ENCODE peak calls at places on chromosomes 3 and 15, in four cellular contexts. V is NCI-H345, L is GM18507, O is mammary epithelial cell. J is an unnamed sample.

GRCh38 chr3:101850327-101851048 is 1.2 kb downstream of the NFKBIZ start:
- DNase-seq in V (no peak), L (no peak), O (peak), J (peak)

GRCh38 chr3:190064112-190064511 is 56.6 kb downstream of the P3H2 start:
- DNase-seq in V (no peak), L (no peak), O (peak), J (peak)

GRCh38 chr3:133831966-133832801 is 26.6 kb downstream of the SRPRB start:
- DNase-seq in V (no peak), L (no peak), O (no peak), J (no peak)

GRCh38 chr15:65244638-65245037 is 33.4 kb upstream of the CILP start:
- DNase-seq in V (no peak), L (no peak), O (no peak), J (no peak)

GRCh38 chr3:65195211-65195610 is 507.4 kb upstream of the ADAMTS9 start:
- DNase-seq in V (no peak), L (no peak), O (no peak), J (no peak)

GRCh38 chr3:23455084-23455483 is 252.0 kb downstream of the UBE2E2 start:
- DNase-seq in V (no peak), L (no peak), O (peak), J (peak)

GRCh38 chr15:69034352-69034751 is 19.9 kb downstream of the NOX5 start:
- DNase-seq in V (no peak), L (no peak), O (peak), J (peak)

GRCh38 chr15:27679621-27680521 is 419.2 kb downstream of the OCA2 start:
- DNase-seq in V (peak), L (no peak), O (no peak), J (no peak)

GRCh38 chr3:88203537-88204143 is 53.9 kb downstream of the C3orf38 start:
- DNase-seq in V (peak), L (no peak), O (peak), J (peak)

GRCh38 chr3:138578141-138578540 is 15.9 kb downstream of the CEP70 start:
- DNase-seq in V (no peak), L (no peak), O (no peak), J (no peak)

GRCh38 chr3:48428088-48428862 is 1.6 kb downstream of the PLXNB1 start:
- DNase-seq in V (peak), L (no peak), O (no peak), J (no peak)

GRCh38 chr15:60299452-60300047 is 98.2 kb downstream of the ANXA2 start:
- DNase-seq in V (peak), L (no peak), O (peak), J (peak)

GRCh38 chr3:97823081-97823480 is 1.3 kb downstream of the CRYBG3 start:
- DNase-seq in V (no peak), L (no peak), O (no peak), J (peak)

GRCh38 chr3:173617490-173617889 is 219.9 kb downstream of the NLGN1 start:
- DNase-seq in V (no peak), L (no peak), O (no peak), J (no peak)

GRCh38 chr15:88202231-88202630 is 54.3 kb downstream of the NTRK3 start:
- DNase-seq in V (no peak), L (no peak), O (peak), J (no peak)

GRCh38 chr3:50226888-50227389 is 9.1 kb upstream of the GNAI2 start:
- DNase-seq in V (peak), L (no peak), O (peak), J (peak)

GRCh38 chr15:68672781-68673205 is 94.0 kb downstream of the CORO2B start:
- DNase-seq in V (peak), L (no peak), O (no peak), J (peak)